ENCODE peak calls at places on chromosome 20, in five cellular contexts. S is SK-N-SH, Q is GM23338, W is HCT116, K is neural progenitor cell. G is an unnamed sample.

GRCh38 chr20:16527438-16527837 is 45.8 kb downstream of the KIF16B start:
- DNase-seq in Q (no peak), S (no peak), W (no peak), K (no peak), G (no peak)

GRCh38 chr20:3135507-3136070 is 24.1 kb downstream of the FASTKD5 start:
- DNase-seq in W (no peak), Q (no peak), K (no peak), S (no peak), G (no peak)

GRCh38 chr20:63553933-63554290 is at the start of gene FNDC11:
- DNase-seq in Q (peak; percentile 81), S (peak; percentile 88), K (peak; percentile 87), W (no peak), G (no peak)

GRCh38 chr20:16978497-16978896 is 230.3 kb downstream of the OTOR start:
- DNase-seq in W (no peak), Q (no peak), S (no peak), K (no peak), G (no peak)

GRCh38 chr20:9458075-9458818 is 56.1 kb upstream of the LAMP5 start:
- DNase-seq in W (peak; percentile 10), Q (peak; percentile 86), K (peak; percentile 68), S (no peak), G (peak; percentile 84)

GRCh38 chr20:46967647-46968046 is 73.0 kb downstream of the EYA2 start:
- DNase-seq in K (no peak), W (no peak), S (peak; percentile 37), Q (no peak), G (no peak)

GRCh38 chr20:25042531-25043498 is 15.1 kb downstream of the ACSS1 start:
- DNase-seq in W (no peak), Q (no peak), K (no peak), S (peak; percentile 43), G (no peak)

GRCh38 chr20:61923371-61924166 is 142.1 kb downstream of the TAF4 start:
- DNase-seq in W (no peak), K (no peak), S (no peak), Q (no peak), G (no peak)

GRCh38 chr20:14295812-14296211 is 41.6 kb downstream of the FLRT3 start:
- DNase-seq in Q (no peak), K (no peak), W (no peak), S (no peak), G (no peak)

GRCh38 chr20:41261790-41262717 is 55.5 kb downstream of the ZHX3 start:
- DNase-seq in Q (no peak), W (no peak), S (no peak), K (no peak), G (no peak)

GRCh38 chr20:24832518-24832917 is 116.6 kb upstream of the CST7 start:
- DNase-seq in Q (no peak), W (no peak), S (no peak), K (no peak), G (no peak)

GRCh38 chr20:14765370-14765701 is 427.9 kb upstream of the FLRT3 start:
- DNase-seq in W (no peak), Q (no peak), S (no peak), K (no peak), G (no peak)

GRCh38 chr20:48157970-48158369 is 372.7 kb upstream of the SULF2 start:
- DNase-seq in W (no peak), S (no peak), Q (no peak), K (no peak), G (no peak)

GRCh38 chr20:43963872-43964791 is 49.5 kb downstream of the TOX2 start:
- DNase-seq in W (no peak), Q (no peak), K (no peak), S (no peak), G (peak; percentile 68)

GRCh38 chr20:45308078-45308778 is at the start of gene MATN4:
- DNase-seq in K (no peak), S (no peak), Q (peak; percentile 65), W (no peak), G (no peak)

GRCh38 chr20:35280523-35280922 is 2.6 kb upstream of the MMP24OS start:
- DNase-seq in S (no peak), K (no peak), W (no peak), Q (no peak), G (no peak)

GRCh38 chr20:35277127-35277526 is 795 bp downstream of the MMP24OS start:
- DNase-seq in W (no peak), K (no peak), S (peak; percentile 35), Q (no peak), G (no peak)

GRCh38 chr20:35277531-35278395 is at the start of gene MMP24OS:
- DNase-seq in S (peak; percentile 97), K (peak; percentile 97), W (peak; percentile 66), Q (peak; percentile 95), G (peak; percentile 87)

GRCh38 chr20:35279533-35280174 is 1.7 kb upstream of the MMP24OS start:
- DNase-seq in Q (no peak), K (no peak), W (no peak), S (no peak), G (no peak)

DNA sequence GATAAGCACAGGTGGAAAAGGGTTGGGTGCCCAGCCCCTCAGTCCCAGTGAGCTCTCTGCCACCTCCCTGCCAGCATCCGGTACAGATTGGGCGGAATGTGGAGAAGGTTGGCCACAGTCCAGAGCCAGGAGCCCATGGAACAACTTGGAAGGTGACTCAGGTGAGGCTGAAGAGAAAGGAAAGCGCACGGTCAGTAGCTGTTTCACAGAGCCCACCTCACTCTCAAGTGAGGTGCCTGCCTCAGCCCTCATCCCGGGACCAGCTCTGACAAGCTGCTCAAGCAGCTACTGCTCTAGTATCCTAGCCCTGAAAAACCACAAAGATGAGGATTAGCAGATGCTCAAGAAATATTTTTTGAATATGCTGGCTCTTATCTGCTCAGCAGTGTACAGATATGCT is 1.1 kb upstream of the MMP24OS start:
- DNase-seq in Q (no peak), S (no peak), W (no peak), K (no peak), G (no peak)
- H3K4me1 ChIP-seq in Q (peaks cover 16% of the 10 kb centered on the region), S (peaks cover 35% of the 10 kb centered on the region), W (peaks cover 11% of the 10 kb centered on the region), K (peaks cover 6% of the 10 kb centered on the region), G (peaks cover 5% of the 10 kb centered on the region)

GRCh38 chr20:23125625-23126191 is 39.6 kb upstream of the CD93 start:
- DNase-seq in K (no peak), Q (no peak), S (no peak), W (no peak), G (no peak)
- H3K27ac ChIP-seq in K (no peak overlapping the region), Q (no peak overlapping the region), S (no peak overlapping the region), W (no peak overlapping the region), G (no peak overlapping the region)

GRCh38 chr20:37357481-37358365 is 11.8 kb downstream of the SRC start:
- DNase-seq in S (peak; percentile 12), W (no peak), Q (no peak), K (no peak), G (no peak)

GRCh38 chr20:37356961-37357371 is 11.0 kb downstream of the SRC start:
- DNase-seq in W (no peak), K (no peak), S (peak; percentile 14), Q (no peak), G (no peak)

GRCh38 chr20:37355252-37356180 is 9.6 kb downstream of the SRC start:
- DNase-seq in W (no peak), K (no peak), S (peak; percentile 10), Q (no peak), G (no peak)

GRCh38 chr20:37354210-37355195 is 8.6 kb downstream of the SRC start:
- DNase-seq in Q (no peak), K (no peak), S (peak; percentile 11), W (no peak), G (no peak)

DNA sequence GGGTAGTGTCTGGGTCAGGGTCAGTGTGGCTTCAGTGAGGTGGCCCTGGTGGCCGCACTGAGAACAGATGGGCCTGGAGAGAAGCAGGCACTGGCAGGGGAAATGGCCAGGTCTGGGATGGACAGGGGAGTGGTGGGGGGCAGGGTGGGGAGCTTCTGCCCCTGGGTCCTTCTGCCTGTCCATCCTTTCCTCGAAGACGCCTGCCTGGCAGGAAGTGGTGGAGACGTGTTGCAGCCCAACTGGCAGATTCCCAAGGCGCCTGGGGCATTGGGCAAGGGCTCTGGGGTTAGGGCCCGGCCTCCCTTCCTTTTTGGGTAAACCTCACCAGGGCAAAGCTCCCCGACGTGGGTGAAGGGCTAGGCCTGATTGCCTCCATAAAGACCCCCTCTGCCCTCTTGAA is 10.4 kb downstream of the SRC start:
- DNase-seq in Q (no peak), S (peak; percentile 68), K (no peak), W (no peak), G (no peak)
- TF ChIP-seq EZH2phosphoT487 in Q (no peak), S (no peak), K (no peak), W (no peak), G (no peak)

GRCh38 chr20:32481311-32482103 is 103.6 kb downstream of the NOL4L start:
- DNase-seq in W (no peak), Q (no peak), K (peak; percentile 45), S (peak; percentile 30), G (no peak)

GRCh38 chr20:32479697-32480140 is 105.4 kb downstream of the NOL4L start:
- DNase-seq in K (no peak), S (no peak), W (no peak), Q (no peak), G (no peak)

GRCh38 chr20:32482251-32483220 is 102.6 kb downstream of the NOL4L start:
- DNase-seq in W (no peak), S (peak; percentile 73), Q (peak; percentile 86), K (peak; percentile 74), G (no peak)

GRCh38 chr20:32479012-32479411 is 106.1 kb downstream of the NOL4L start:
- DNase-seq in K (no peak), W (no peak), S (no peak), Q (no peak), G (no peak)

GRCh38 chr20:32480361-32481199 is 104.6 kb downstream of the NOL4L start:
- DNase-seq in K (peak; percentile 32), S (no peak), W (no peak), Q (no peak), G (no peak)
- H3K4me1 ChIP-seq in K (peaks cover 44% of the 10 kb centered on the region), S (peaks cover 60% of the 10 kb centered on the region), W (peaks cover 8% of the 10 kb centered on the region), Q (peaks cover 54% of the 10 kb centered on the region), G (peaks cover 3% of the 10 kb centered on the region)

GRCh38 chr20:19816386-19816785 is 58.3 kb downstream of the RIN2 start:
- DNase-seq in K (no peak), Q (no peak), S (no peak), W (no peak), G (no peak)
- H3K27ac ChIP-seq in K (no peak overlapping the region), Q (no peak overlapping the region), S (peak overlapping the region; percentile 99), W (no peak overlapping the region), G (peak overlapping the region; percentile 77)

G was measured in MM.1S.